ENCODE peak calls at places on chromosomes 13 and 19, in nine cellular contexts. R is NCI-H2081, S is RWPE1, V is right cardiac atrium, E is kidney glomerular epithelial cell, L is posterior cingulate gyrus, T is progenitor cell of endocrine pancreas, J is tibial artery, M is EH. U is an unnamed sample.

GRCh38 chr13:51585234-51585672 is 991 bp downstream of the WDFY2 start:
- DNase-seq in R (no peak), S (no peak), V (no peak), E (peak), L (no peak), T (no peak), J (no peak), M (peak), U (peak)

GRCh38 chr19:49591731-49592485 is 926 bp downstream of the PRR12 start:
- DNase-seq in R (peak), S (peak), V (peak), E (no peak), L (peak), T (no peak), J (no peak), M (peak), U (peak)

GRCh38 chr13:29594310-29594709 is 1.2 kb downstream of the SLC7A1 start:
- DNase-seq in R (peak), S (peak), V (no peak), E (peak), L (no peak), T (no peak), J (peak), M (peak), U (peak)

GRCh38 chr13:22106058-22106457 is 435.2 kb downstream of the FGF9 start:
- DNase-seq in R (no peak), S (no peak), V (no peak), E (no peak), L (no peak), T (no peak), J (no peak), M (no peak), U (no peak)

GRCh38 chr13:77545626-77546412 is 10.3 kb downstream of the SCEL start:
- DNase-seq in R (no peak), S (no peak), V (peak), E (no peak), L (no peak), T (no peak), J (no peak), M (no peak), U (no peak)

GRCh38 chr19:9128171-9128570 is 1.4 kb upstream of the OR7G3 start:
- DNase-seq in R (no peak), S (peak), V (no peak), E (no peak), L (no peak), T (no peak), J (no peak), M (no peak), U (peak)

GRCh38 chr13:114115191-114115671 is 17.2 kb downstream of the RASA3 start:
- DNase-seq in R (no peak), S (peak), V (peak), E (peak), L (peak), T (no peak), J (no peak), M (peak), U (peak)

GRCh38 chr13:46149272-46150133 is 32.5 kb downstream of the LCP1 start:
- DNase-seq in R (no peak), S (no peak), V (peak), E (no peak), L (no peak), T (no peak), J (no peak), M (no peak), U (peak)

GRCh38 chr19:4338441-4339350 is at the start of gene STAP2:
- DNase-seq in R (peak), S (peak), V (no peak), E (peak), L (no peak), T (no peak), J (no peak), M (no peak), U (peak)

GRCh38 chr13:102386461-102386860 is 15.4 kb downstream of the FGF14 start:
- DNase-seq in R (no peak), S (no peak), V (no peak), E (no peak), L (no peak), T (no peak), J (no peak), M (no peak), U (no peak)